ENCODE peak calls at places on chromosome 13, in six cellular contexts. One of them, this sample, is unnamed.

GRCh38 chr13:93794197-93794885 is 567.7 kb downstream of the GPC6 start:
- DNase-seq in IMR-90: peak; percentile 42
- DNase-seq in spleen: no peak
- DNase-seq in astrocyte: no peak
- DNase-seq in prostate gland: no peak
- DNase-seq in CD4-positive, alpha-beta T cell: no peak
- DNase-seq in this sample: no peak

GRCh38 chr13:45812599-45813372 is 38.8 kb downstream of the SIAH3 start:
- DNase-seq in spleen: no peak
- DNase-seq in CD4-positive, alpha-beta T cell: no peak
- DNase-seq in IMR-90: no peak
- DNase-seq in prostate gland: no peak
- DNase-seq in astrocyte: no peak
- DNase-seq in this sample: no peak

GRCh38 chr13:71968025-71968424 is 101.0 kb upstream of the DACH1 start:
- DNase-seq in spleen: no peak
- DNase-seq in astrocyte: peak; percentile 4
- DNase-seq in IMR-90: no peak
- DNase-seq in CD4-positive, alpha-beta T cell: no peak
- DNase-seq in prostate gland: no peak
- DNase-seq in this sample: no peak

GRCh38 chr13:77143325-77143907 is 116.5 kb upstream of the FBXL3 start:
- DNase-seq in prostate gland: peak; percentile 58
- DNase-seq in astrocyte: no peak
- DNase-seq in spleen: no peak
- DNase-seq in IMR-90: peak; percentile 52
- DNase-seq in CD4-positive, alpha-beta T cell: no peak
- DNase-seq in this sample: no peak

GRCh38 chr13:37277435-37278144 is 172.1 kb upstream of the CSNK1A1L start:
- DNase-seq in CD4-positive, alpha-beta T cell: no peak
- DNase-seq in astrocyte: peak; percentile 71
- DNase-seq in IMR-90: peak; percentile 45
- DNase-seq in prostate gland: no peak
- DNase-seq in spleen: no peak
- DNase-seq in this sample: no peak

GRCh38 chr13:22143671-22144070 is 472.8 kb downstream of the FGF9 start:
- DNase-seq in prostate gland: no peak
- DNase-seq in astrocyte: no peak
- DNase-seq in spleen: no peak
- DNase-seq in IMR-90: no peak
- DNase-seq in CD4-positive, alpha-beta T cell: no peak
- DNase-seq in this sample: no peak

GRCh38 chr13:32783067-32783466 is 196.8 kb downstream of the PDS5B start:
- DNase-seq in spleen: no peak
- DNase-seq in astrocyte: peak; percentile 71
- DNase-seq in prostate gland: no peak
- DNase-seq in IMR-90: peak; percentile 67
- DNase-seq in CD4-positive, alpha-beta T cell: no peak
- DNase-seq in this sample: no peak

GRCh38 chr13:46334008-46334407 is 53.0 kb downstream of the RUBCNL start:
- DNase-seq in prostate gland: no peak
- DNase-seq in spleen: no peak
- DNase-seq in IMR-90: no peak
- DNase-seq in astrocyte: no peak
- DNase-seq in CD4-positive, alpha-beta T cell: no peak
- DNase-seq in this sample: no peak

GRCh38 chr13:35961461-35962220 is 169.5 kb downstream of the DCLK1 start:
- DNase-seq in spleen: no peak
- DNase-seq in CD4-positive, alpha-beta T cell: no peak
- DNase-seq in astrocyte: no peak
- DNase-seq in IMR-90: peak; percentile 13
- DNase-seq in prostate gland: no peak
- DNase-seq in this sample: no peak

GRCh38 chr13:102012299-102013293 is 389.3 kb downstream of the FGF14 start:
- DNase-seq in CD4-positive, alpha-beta T cell: no peak
- DNase-seq in spleen: no peak
- DNase-seq in IMR-90: no peak
- DNase-seq in astrocyte: no peak
- DNase-seq in prostate gland: no peak
- DNase-seq in this sample: peak; percentile 35

GRCh38 chr13:44373601-44374347 is at the start of gene SERP2:
- DNase-seq in spleen: no peak
- DNase-seq in IMR-90: no peak
- DNase-seq in prostate gland: no peak
- DNase-seq in astrocyte: peak; percentile 17
- DNase-seq in CD4-positive, alpha-beta T cell: no peak
- DNase-seq in this sample: peak; percentile 42

GRCh38 chr13:100490692-100491091 is 97.9 kb downstream of the GGACT start:
- DNase-seq in spleen: no peak
- DNase-seq in IMR-90: no peak
- DNase-seq in prostate gland: no peak
- DNase-seq in astrocyte: peak; percentile 25
- DNase-seq in CD4-positive, alpha-beta T cell: no peak
- DNase-seq in this sample: no peak

GRCh38 chr13:65943711-65944110 is 1286.4 kb downstream of the PCDH9 start:
- DNase-seq in CD4-positive, alpha-beta T cell: no peak
- DNase-seq in IMR-90: no peak
- DNase-seq in astrocyte: peak; percentile 44
- DNase-seq in prostate gland: no peak
- DNase-seq in spleen: no peak
- DNase-seq in this sample: no peak

GRCh38 chr13:86572115-86572514 is 772.9 kb upstream of the SLITRK6 start:
- DNase-seq in spleen: no peak
- DNase-seq in CD4-positive, alpha-beta T cell: no peak
- DNase-seq in prostate gland: no peak
- DNase-seq in IMR-90: peak; percentile 80
- DNase-seq in astrocyte: peak; percentile 65
- DNase-seq in this sample: no peak

GRCh38 chr13:80339841-80340642 is 884 bp downstream of the SPRY2 start:
- DNase-seq in prostate gland: peak; percentile 46
- DNase-seq in astrocyte: peak; percentile 39
- DNase-seq in CD4-positive, alpha-beta T cell: no peak
- DNase-seq in spleen: peak; percentile 88
- DNase-seq in IMR-90: peak; percentile 42
- DNase-seq in this sample: peak; percentile 52

GRCh38 chr13:25493930-25494707 is 122.3 kb downstream of the ATP8A2 start:
- DNase-seq in CD4-positive, alpha-beta T cell: no peak
- DNase-seq in spleen: no peak
- DNase-seq in astrocyte: no peak
- DNase-seq in IMR-90: no peak
- DNase-seq in prostate gland: no peak
- DNase-seq in this sample: no peak

GRCh38 chr13:45370922-45371406 is 30.0 kb upstream of the TPT1 start:
- DNase-seq in astrocyte: peak; percentile 80
- DNase-seq in spleen: peak; percentile 91
- DNase-seq in prostate gland: peak; percentile 40
- DNase-seq in IMR-90: peak; percentile 84
- DNase-seq in CD4-positive, alpha-beta T cell: peak; percentile 63
- DNase-seq in this sample: peak; percentile 77

GRCh38 chr13:51562011-51562671 is 22.1 kb upstream of the WDFY2 start:
- DNase-seq in prostate gland: no peak
- DNase-seq in spleen: no peak
- DNase-seq in astrocyte: no peak
- DNase-seq in CD4-positive, alpha-beta T cell: no peak
- DNase-seq in IMR-90: no peak
- DNase-seq in this sample: no peak

GRCh38 chr13:20993661-20994440 is 67.5 kb downstream of the LATS2 start:
- DNase-seq in prostate gland: no peak
- DNase-seq in spleen: no peak
- DNase-seq in CD4-positive, alpha-beta T cell: no peak
- DNase-seq in astrocyte: peak; percentile 96
- DNase-seq in IMR-90: peak; percentile 51
- DNase-seq in this sample: no peak

GRCh38 chr13:105058517-105058916 is 1476.9 kb downstream of the EFNB2 start:
- DNase-seq in spleen: no peak
- DNase-seq in CD4-positive, alpha-beta T cell: no peak
- DNase-seq in astrocyte: no peak
- DNase-seq in prostate gland: no peak
- DNase-seq in IMR-90: no peak
- DNase-seq in this sample: no peak

GRCh38 chr13:44394649-44395048 is 21.0 kb downstream of the SERP2 start:
- DNase-seq in CD4-positive, alpha-beta T cell: no peak
- DNase-seq in spleen: no peak
- DNase-seq in astrocyte: no peak
- DNase-seq in IMR-90: no peak
- DNase-seq in prostate gland: no peak
- DNase-seq in this sample: no peak

GRCh38 chr13:39217471-39217870 is 179.2 kb downstream of the NHLRC3 start:
- DNase-seq in spleen: no peak
- DNase-seq in CD4-positive, alpha-beta T cell: no peak
- DNase-seq in astrocyte: no peak
- DNase-seq in prostate gland: no peak
- DNase-seq in IMR-90: no peak
- DNase-seq in this sample: no peak

GRCh38 chr13:32857077-32857476 is 159.1 kb upstream of the KL start:
- DNase-seq in IMR-90: no peak
- DNase-seq in CD4-positive, alpha-beta T cell: no peak
- DNase-seq in prostate gland: no peak
- DNase-seq in spleen: no peak
- DNase-seq in astrocyte: no peak
- DNase-seq in this sample: no peak

GRCh38 chr13:76677047-76677446 is 209.2 kb downstream of the KCTD12 start:
- DNase-seq in prostate gland: no peak
- DNase-seq in IMR-90: peak; percentile 43
- DNase-seq in CD4-positive, alpha-beta T cell: no peak
- DNase-seq in spleen: no peak
- DNase-seq in astrocyte: peak; percentile 56
- DNase-seq in this sample: peak; percentile 63

GRCh38 chr13:107375701-107376350 is 807.9 kb upstream of the ARGLU1 start:
- DNase-seq in prostate gland: no peak
- DNase-seq in CD4-positive, alpha-beta T cell: no peak
- DNase-seq in astrocyte: peak; percentile 11
- DNase-seq in IMR-90: no peak
- DNase-seq in spleen: no peak
- DNase-seq in this sample: no peak

GRCh38 chr13:69704311-69704710 is 403.3 kb upstream of the ATXN8OS start:
- DNase-seq in CD4-positive, alpha-beta T cell: no peak
- DNase-seq in IMR-90: no peak
- DNase-seq in prostate gland: no peak
- DNase-seq in astrocyte: peak; percentile 80
- DNase-seq in spleen: no peak
- DNase-seq in this sample: no peak

GRCh38 chr13:76758738-76759137 is 127.5 kb downstream of the KCTD12 start:
- DNase-seq in IMR-90: no peak
- DNase-seq in prostate gland: no peak
- DNase-seq in astrocyte: no peak
- DNase-seq in spleen: no peak
- DNase-seq in CD4-positive, alpha-beta T cell: no peak
- DNase-seq in this sample: no peak

GRCh38 chr13:79990048-79990447 is 350.9 kb downstream of the SPRY2 start:
- DNase-seq in prostate gland: no peak
- DNase-seq in CD4-positive, alpha-beta T cell: no peak
- DNase-seq in IMR-90: peak; percentile 35
- DNase-seq in spleen: no peak
- DNase-seq in astrocyte: peak; percentile 31
- DNase-seq in this sample: no peak

GRCh38 chr13:110552767-110553166 is 8.8 kb downstream of the RAB20 start:
- DNase-seq in CD4-positive, alpha-beta T cell: no peak
- DNase-seq in spleen: no peak
- DNase-seq in prostate gland: no peak
- DNase-seq in IMR-90: no peak
- DNase-seq in astrocyte: no peak
- DNase-seq in this sample: no peak

GRCh38 chr13:110546933-110547332 is 14.6 kb downstream of the RAB20 start:
- DNase-seq in astrocyte: peak; percentile 94
- DNase-seq in IMR-90: peak; percentile 89
- DNase-seq in spleen: peak; percentile 84
- DNase-seq in prostate gland: peak; percentile 56
- DNase-seq in CD4-positive, alpha-beta T cell: no peak
- DNase-seq in this sample: peak; percentile 78

GRCh38 chr13:110548891-110549794 is 12.4 kb downstream of the RAB20 start:
- DNase-seq in spleen: peak; percentile 15
- DNase-seq in prostate gland: no peak
- DNase-seq in astrocyte: no peak
- DNase-seq in CD4-positive, alpha-beta T cell: no peak
- DNase-seq in IMR-90: no peak
- DNase-seq in this sample: no peak

GRCh38 chr13:110551284-110551683 is 10.2 kb downstream of the RAB20 start:
- DNase-seq in prostate gland: no peak
- DNase-seq in astrocyte: no peak
- DNase-seq in spleen: peak; percentile 40
- DNase-seq in CD4-positive, alpha-beta T cell: no peak
- DNase-seq in IMR-90: no peak
- DNase-seq in this sample: no peak

DNA sequence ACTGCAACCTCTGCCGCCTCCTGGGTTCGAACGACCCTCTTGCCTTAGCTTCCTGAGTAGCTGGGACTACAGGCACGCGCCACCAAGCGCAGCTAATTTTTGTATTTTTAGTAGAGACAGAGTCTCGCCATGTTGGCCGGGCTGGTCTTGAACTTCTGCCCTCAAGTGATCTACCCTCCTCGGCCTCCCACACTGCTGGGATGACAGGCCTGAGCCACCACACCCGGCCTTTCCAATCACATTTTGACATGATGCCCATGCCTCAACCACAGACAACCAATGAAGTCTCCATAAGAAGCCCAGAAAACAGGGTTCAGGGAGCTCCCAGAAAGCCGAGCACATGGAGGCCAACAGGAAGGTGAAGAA is 11.7 kb downstream of the RAB20 start:
- DNase-seq in astrocyte: no peak
- DNase-seq in prostate gland: no peak
- DNase-seq in spleen: peak; percentile 42
- DNase-seq in CD4-positive, alpha-beta T cell: no peak
- DNase-seq in IMR-90: no peak
- DNase-seq in this sample: no peak
- H3K27ac ChIP-seq in astrocyte: no peak overlapping the region
- H3K27ac ChIP-seq in prostate gland: no peak overlapping the region
- H3K27ac ChIP-seq in spleen: peak overlapping the region; percentile 51
- H3K27ac ChIP-seq in CD4-positive, alpha-beta T cell: no peak overlapping the region
- H3K27ac ChIP-seq in IMR-90: no peak overlapping the region
- H3K27ac ChIP-seq in this sample: no peak overlapping the region

GRCh38 chr13:33931397-33931987 is 113.5 kb downstream of the RFC3 start:
- DNase-seq in astrocyte: peak; percentile 34
- DNase-seq in prostate gland: peak; percentile 37
- DNase-seq in CD4-positive, alpha-beta T cell: no peak
- DNase-seq in spleen: no peak
- DNase-seq in IMR-90: peak; percentile 53
- DNase-seq in this sample: no peak
- TF ChIP-seq CTCF in astrocyte: peak; percentile 74
- TF ChIP-seq CTCF in prostate gland: peak; percentile 66
- TF ChIP-seq CTCF in CD4-positive, alpha-beta T cell: no peak
- TF ChIP-seq CTCF in spleen: no peak
- TF ChIP-seq CTCF in IMR-90: peak; percentile 59
- TF ChIP-seq CTCF in this sample: peak; percentile 67

DNA sequence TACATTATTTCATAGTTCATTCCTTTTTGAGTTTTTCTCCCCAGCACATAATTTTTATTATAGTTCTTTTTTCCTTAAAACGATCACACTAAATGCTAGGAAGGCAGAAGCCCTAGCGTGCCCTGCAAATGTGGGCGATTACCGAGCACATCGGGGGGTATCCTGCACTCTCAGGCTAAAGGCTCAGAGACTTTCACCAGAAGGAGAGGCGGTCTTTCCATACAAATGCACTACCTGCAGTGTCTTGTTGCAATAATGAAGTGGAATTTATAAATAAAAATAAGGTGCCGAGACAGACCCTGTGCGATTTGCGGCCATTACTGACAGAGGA is 29.3 kb upstream of the SPACA7 start:
- DNase-seq in astrocyte: no peak
- DNase-seq in CD4-positive, alpha-beta T cell: no peak
- DNase-seq in prostate gland: no peak
- DNase-seq in spleen: no peak
- DNase-seq in IMR-90: no peak
- DNase-seq in this sample: no peak
- H3K27ac ChIP-seq in astrocyte: no peak overlapping the region
- H3K27ac ChIP-seq in CD4-positive, alpha-beta T cell: no peak overlapping the region
- H3K27ac ChIP-seq in prostate gland: no peak overlapping the region
- H3K27ac ChIP-seq in spleen: no peak overlapping the region
- H3K27ac ChIP-seq in IMR-90: no peak overlapping the region
- H3K27ac ChIP-seq in this sample: no peak overlapping the region

GRCh38 chr13:26528527-26528926 is 29.0 kb upstream of the WASF3 start:
- DNase-seq in CD4-positive, alpha-beta T cell: no peak
- DNase-seq in IMR-90: no peak
- DNase-seq in spleen: no peak
- DNase-seq in astrocyte: no peak
- DNase-seq in prostate gland: no peak
- DNase-seq in this sample: no peak
- TF ChIP-seq CTCF in CD4-positive, alpha-beta T cell: no peak
- TF ChIP-seq CTCF in IMR-90: no peak
- TF ChIP-seq CTCF in spleen: no peak
- TF ChIP-seq CTCF in astrocyte: no peak
- TF ChIP-seq CTCF in prostate gland: no peak
- TF ChIP-seq CTCF in this sample: no peak